ENCODE peak calls at places on chromosomes 11 and 22, in eight cellular contexts. T, Q, G, Z, O, B, W and R are unnamed samples.

GRCh38 chr22:26892401-26893033 is 235.1 kb downstream of the MIAT start:
- DNase-seq in B (peak; percentile 47), Z (no peak), W (peak; percentile 81), O (no peak), T (no peak), G (peak; percentile 83), Q (no peak), R (no peak)

GRCh38 chr22:26435327-26436093 is 6.5 kb downstream of the ASPHD2 start:
- DNase-seq in Q (no peak), T (no peak), W (no peak), Z (no peak), G (no peak), O (no peak), B (no peak), R (no peak)

GRCh38 chr11:34599406-34599901 is 21.4 kb upstream of the EHF start:
- DNase-seq in G (no peak), O (peak; percentile 44), T (peak; percentile 67), Z (no peak), B (no peak), Q (no peak), W (no peak), R (no peak)

GRCh38 chr11:108967571-108967970 is 302.7 kb downstream of the DDX10 start:
- DNase-seq in Z (no peak), Q (no peak), G (no peak), B (no peak), O (no peak), T (no peak), W (no peak), R (no peak)

GRCh38 chr11:59142530-59143507 is at the start of gene FAM111A:
- DNase-seq in W (peak; percentile 82), O (peak; percentile 88), G (peak; percentile 94), B (peak; percentile 71), Q (peak; percentile 61), T (peak; percentile 34), Z (peak; percentile 88), R (peak; percentile 91)

GRCh38 chr11:22797081-22797480 is 32.5 kb downstream of the SVIP start:
- DNase-seq in B (no peak), T (no peak), Q (no peak), W (no peak), G (no peak), Z (no peak), O (no peak), R (no peak)

GRCh38 chr11:61297341-61297740 is 2.2 kb upstream of the VWCE start:
- DNase-seq in Q (no peak), W (no peak), Z (no peak), B (no peak), O (no peak), T (no peak), G (no peak), R (no peak)

GRCh38 chr11:43644626-43645299 is 35.8 kb upstream of the HSD17B12 start:
- DNase-seq in Z (no peak), T (no peak), O (peak; percentile 1), B (no peak), Q (no peak), W (no peak), G (no peak), R (no peak)

GRCh38 chr22:36803358-36803757 is 13.5 kb downstream of the PVALB start:
- DNase-seq in Z (no peak), O (no peak), Q (no peak), T (no peak), B (no peak), W (no peak), G (no peak), R (no peak)

GRCh38 chr22:47277001-47277400 is 514.6 kb downstream of the TBC1D22A start:
- DNase-seq in O (no peak), T (no peak), Q (no peak), G (peak; percentile 75), Z (no peak), B (no peak), W (no peak), R (no peak)

GRCh38 chr11:2789331-2789730 is 89.5 kb upstream of the KCNQ1OT1 start:
- DNase-seq in B (no peak), W (no peak), O (no peak), Q (no peak), T (no peak), G (peak; percentile 69), Z (no peak), R (peak; percentile 40)

GRCh38 chr22:28444659-28445058 is 235.0 kb downstream of the TTC28 start:
- DNase-seq in G (no peak), Z (no peak), Q (no peak), W (no peak), B (no peak), O (no peak), T (no peak), R (no peak)

GRCh38 chr11:57116654-57117053 is 65.1 kb upstream of the LRRC55 start:
- DNase-seq in B (peak; percentile 18), T (no peak), G (no peak), Q (no peak), O (peak; percentile 53), W (no peak), Z (peak; percentile 18), R (no peak)

GRCh38 chr11:86358720-86359119 is 16.0 kb upstream of the CCDC81 start:
- DNase-seq in W (no peak), B (no peak), O (no peak), G (no peak), Q (no peak), T (no peak), Z (no peak), R (no peak)

GRCh38 chr11:34606326-34607120 is 14.4 kb upstream of the EHF start:
- DNase-seq in W (no peak), G (no peak), B (no peak), O (no peak), Q (no peak), T (no peak), Z (no peak), R (no peak)

GRCh38 chr11:69948256-69949141 is 129.3 kb upstream of the FGF3 start:
- DNase-seq in B (no peak), Z (no peak), T (no peak), G (peak; percentile 76), W (no peak), O (peak; percentile 41), Q (no peak), R (no peak)

GRCh38 chr11:118530180-118530682 is 761 bp upstream of the TMEM25 start:
- DNase-seq in Z (no peak), G (no peak), W (peak; percentile 30), B (no peak), T (no peak), Q (no peak), O (peak; percentile 6), R (no peak)

GRCh38 chr11:91513734-91514133 is 710.9 kb upstream of the FAT3 start:
- DNase-seq in T (no peak), W (no peak), Q (no peak), B (no peak), O (no peak), G (no peak), Z (no peak), R (no peak)

GRCh38 chr11:116927163-116927772 is 89.8 kb upstream of the APOA1 start:
- DNase-seq in B (no peak), Z (peak; percentile 66), W (no peak), T (no peak), G (no peak), O (no peak), Q (peak; percentile 56), R (no peak)

GRCh38 chr22:39690901-39691620 is 120.5 kb downstream of the CACNA1I start:
- DNase-seq in Z (peak; percentile 44), B (no peak), G (no peak), Q (no peak), O (no peak), W (no peak), T (no peak), R (no peak)

GRCh38 chr22:45996241-45997076 is 19.5 kb upstream of the WNT7B start:
- DNase-seq in G (peak; percentile 88), B (no peak), O (peak; percentile 65), Q (no peak), T (no peak), W (no peak), Z (no peak), R (peak; percentile 79)

GRCh38 chr11:20093775-20094174 is 66.5 kb downstream of the DBX1 start:
- DNase-seq in T (no peak), G (no peak), B (no peak), Q (no peak), O (peak; percentile 97), Z (no peak), W (no peak), R (no peak)

GRCh38 chr11:47241740-47242400 is 6.7 kb downstream of the ACP2 start:
- DNase-seq in W (no peak), Z (no peak), Q (no peak), O (no peak), G (no peak), T (no peak), B (no peak), R (no peak)

GRCh38 chr11:2483426-2483825 is 38.6 kb downstream of the KCNQ1 start:
- DNase-seq in O (no peak), G (no peak), B (no peak), T (no peak), Z (no peak), Q (no peak), W (no peak), R (no peak)

GRCh38 chr11:97963528-97964331 is 1057.0 kb upstream of the CNTN5 start:
- DNase-seq in G (no peak), B (no peak), Z (no peak), T (no peak), Q (no peak), W (no peak), O (no peak), R (no peak)

GRCh38 chr11:113177596-113178115 is 136.7 kb upstream of the TTC12 start:
- DNase-seq in B (no peak), Q (no peak), Z (no peak), O (no peak), T (no peak), W (no peak), G (no peak), R (no peak)